ENCODE peak calls at places on chromosomes 4 and X, in nine cellular contexts. Z, M, I, A, N, S, Y, K and L are unnamed samples.

GRCh38 chrX:101740642-101741041 is 81.0 kb upstream of the ARMCX2 start:
- DNase-seq in A (no peak), S (no peak), N (no peak), M (no peak), K (no peak), I (no peak), Y (no peak), Z (no peak), L (no peak)

GRCh38 chr4:155428128-155428527 is 51.4 kb upstream of the MAP9 start:
- DNase-seq in M (no peak), N (no peak), I (no peak), A (no peak), Z (no peak), K (no peak), Y (no peak), S (no peak), L (no peak)

GRCh38 chr4:98996056-98996941 is 778 bp downstream of the METAP1 start:
- DNase-seq in A (peak), S (peak), I (peak), Z (peak), N (no peak), Y (no peak), M (no peak), K (no peak), L (peak)

GRCh38 chrX:10648608-10649007 is 28.2 kb upstream of the MID1 start:
- DNase-seq in Y (no peak), M (no peak), S (no peak), N (no peak), K (no peak), A (no peak), Z (no peak), I (no peak), L (no peak)

GRCh38 chrX:115968436-115969252 is 201.9 kb upstream of the AGTR2 start:
- DNase-seq in A (no peak), N (no peak), K (peak), M (peak), I (peak), Z (no peak), S (peak), Y (peak), L (peak)

GRCh38 chr4:5895287-5895686 is 2.4 kb upstream of the CRMP1 start:
- DNase-seq in S (no peak), Y (no peak), N (no peak), Z (no peak), I (no peak), A (no peak), M (no peak), K (no peak), L (no peak)

GRCh38 chr4:26325191-26325590 is 4.4 kb downstream of the RBPJ start:
- DNase-seq in S (no peak), Z (no peak), I (no peak), M (no peak), Y (no peak), A (no peak), N (no peak), K (no peak), L (no peak)

GRCh38 chr4:99087887-99088484 is 602 bp downstream of the ADH5 start:
- DNase-seq in Z (no peak), A (peak), N (peak), Y (peak), S (peak), I (peak), K (peak), M (no peak), L (peak)

GRCh38 chrX:49987651-49988050 is 65.3 kb downstream of the CLCN5 start:
- DNase-seq in M (no peak), Y (no peak), Z (no peak), I (no peak), K (no peak), S (no peak), N (no peak), A (no peak), L (no peak)

GRCh38 chr4:141058739-141059507 is 74.3 kb downstream of the RNF150 start:
- DNase-seq in N (no peak), Z (no peak), M (no peak), I (no peak), A (peak), S (no peak), Y (no peak), K (no peak), L (no peak)

GRCh38 chrX:9166566-9166909 is 132.6 kb upstream of the FAM9B start:
- DNase-seq in Y (no peak), A (no peak), N (no peak), I (no peak), Z (no peak), S (no peak), M (no peak), K (no peak), L (no peak)

GRCh38 chrX:74178536-74178935 is 125.4 kb upstream of the ZCCHC13 start:
- DNase-seq in M (no peak), A (no peak), N (no peak), K (no peak), I (peak), Z (no peak), Y (no peak), S (peak), L (no peak)

GRCh38 chr4:145936142-145937020 is 2.2 kb downstream of the ZNF827 start:
- DNase-seq in N (peak), I (peak), Z (peak), K (peak), A (peak), Y (peak), S (peak), M (peak), L (peak)

GRCh38 chr4:40251366-40251765 is 54.5 kb downstream of the RHOH start:
- DNase-seq in Y (no peak), M (no peak), I (no peak), N (no peak), K (no peak), S (no peak), A (no peak), Z (no peak), L (no peak)

GRCh38 chr4:8101213-8101781 is 57.3 kb downstream of the ABLIM2 start:
- DNase-seq in S (no peak), M (no peak), Z (no peak), I (no peak), Y (no peak), K (peak), A (no peak), N (no peak), L (no peak)

GRCh38 chr4:31461425-31461824 is 741.3 kb downstream of the PCDH7 start:
- DNase-seq in I (no peak), S (no peak), Y (no peak), Z (no peak), M (no peak), K (no peak), N (no peak), A (no peak), L (no peak)

GRCh38 chr4:187309456-187309855 is 585.8 kb upstream of the FAT1 start:
- DNase-seq in A (no peak), S (no peak), M (no peak), Z (no peak), K (no peak), Y (no peak), N (no peak), I (no peak), L (no peak)

GRCh38 chr4:72555377-72555831 is 13.6 kb downstream of the ADAMTS3 start:
- DNase-seq in I (no peak), N (no peak), Z (no peak), M (no peak), S (no peak), A (no peak), Y (no peak), K (no peak), L (no peak)

GRCh38 chr4:82043081-82043808 is 330.5 kb downstream of the HNRNPD start:
- DNase-seq in Y (no peak), I (peak), A (no peak), Z (no peak), K (no peak), M (no peak), S (no peak), N (no peak), L (no peak)

GRCh38 chr4:186248643-186249042 is 17.3 kb upstream of the F11 start:
- DNase-seq in I (no peak), S (no peak), N (no peak), A (no peak), M (no peak), K (no peak), Z (no peak), Y (no peak), L (no peak)

GRCh38 chr4:184448828-184449227 is 25.5 kb downstream of the IRF2 start:
- DNase-seq in A (peak), M (peak), S (peak), N (no peak), Z (no peak), Y (no peak), K (peak), I (peak), L (peak)

GRCh38 chr4:17721496-17722360 is 59.7 kb downstream of the FAM184B start:
- DNase-seq in Z (no peak), I (no peak), A (peak), M (no peak), K (no peak), S (peak), Y (no peak), N (no peak), L (no peak)

GRCh38 chr4:32417113-32417704 is 1697.0 kb downstream of the PCDH7 start:
- DNase-seq in Y (no peak), N (no peak), M (no peak), I (no peak), A (no peak), Z (no peak), S (no peak), K (no peak), L (no peak)

GRCh38 chr4:41505161-41505653 is 32.8 kb upstream of the LIMCH1 start:
- DNase-seq in S (peak), I (peak), K (no peak), N (no peak), Y (no peak), M (no peak), Z (no peak), A (peak), L (no peak)

GRCh38 chr4:165369522-165369921 is 9.3 kb upstream of the CPE start:
- DNase-seq in Z (no peak), K (no peak), S (no peak), A (no peak), I (no peak), M (no peak), N (no peak), Y (no peak), L (no peak)

GRCh38 chr4:54593795-54594194 is 64.0 kb upstream of the KIT start:
- DNase-seq in I (no peak), K (no peak), Y (no peak), N (no peak), A (no peak), M (no peak), S (no peak), Z (no peak), L (no peak)